ENCODE peak calls at places on chromosome 2, in ten cellular contexts. P is pancreas; J is stomach; X is upper lobe of left lung; G is colonic mucosa; Y is ovary; C is IMR-90; Q is heart left ventricle; K is sigmoid colon; E is CD8-positive, alpha-beta T cell. F is an unnamed sample.

GRCh38 chr2:74525717-74526648 is at the start of gene DQX1:
- DNase-seq in P (peak; percentile 8), J (no peak), X (no peak), G (peak; percentile 87), Y (no peak), C (peak; percentile 41), Q (no peak), K (no peak), E (no peak), F (no peak)

GRCh38 chr2:47534179-47534919 is 131.4 kb downstream of the MSH2 start:
- DNase-seq in P (no peak), J (no peak), X (no peak), G (peak; percentile 26), Y (peak; percentile 53), C (peak; percentile 89), Q (no peak), K (peak; percentile 73), E (no peak), F (no peak)

GRCh38 chr2:207711750-207712487 is 479 bp downstream of the CCNYL1 start:
- DNase-seq in P (peak; percentile 67), J (peak; percentile 68), X (peak; percentile 58), G (peak; percentile 69), Y (no peak), C (peak; percentile 33), Q (peak; percentile 71), K (peak; percentile 77), E (peak; percentile 49), F (peak; percentile 76)

GRCh38 chr2:101026253-101026701 is 24.2 kb downstream of the RPL31 start:
- DNase-seq in P (no peak), J (no peak), X (no peak), G (peak; percentile 74), Y (no peak), C (no peak), Q (no peak), K (no peak), E (no peak), F (no peak)

GRCh38 chr2:29228276-29228675 is 113.1 kb downstream of the CLIP4 start:
- DNase-seq in P (no peak), J (no peak), X (no peak), G (no peak), Y (no peak), C (peak; percentile 30), Q (no peak), K (no peak), E (no peak), F (no peak)

GRCh38 chr2:15533860-15534480 is 27.2 kb downstream of the NBAS start:
- DNase-seq in P (no peak), J (no peak), X (no peak), G (no peak), Y (no peak), C (no peak), Q (no peak), K (no peak), E (no peak), F (no peak)

GRCh38 chr2:70357076-70358071 is 55.5 kb upstream of the FAM136A start:
- DNase-seq in P (no peak), J (no peak), X (no peak), G (no peak), Y (no peak), C (no peak), Q (no peak), K (no peak), E (no peak), F (no peak)

GRCh38 chr2:66281980-66282379 is 152.9 kb upstream of the MEIS1 start:
- DNase-seq in P (no peak), J (no peak), X (no peak), G (no peak), Y (no peak), C (no peak), Q (no peak), K (no peak), E (no peak), F (no peak)

GRCh38 chr2:226903179-226903578 is 67.3 kb downstream of the RHBDD1 start:
- DNase-seq in P (no peak), J (no peak), X (no peak), G (no peak), Y (no peak), C (peak; percentile 93), Q (no peak), K (no peak), E (no peak), F (no peak)

GRCh38 chr2:187117483-187117882 is 268.5 kb upstream of the ZSWIM2 start:
- DNase-seq in P (no peak), J (no peak), X (no peak), G (no peak), Y (no peak), C (no peak), Q (no peak), K (no peak), E (no peak), F (no peak)

GRCh38 chr2:99723632-99724031 is 233.8 kb upstream of the REV1 start:
- DNase-seq in P (no peak), J (no peak), X (no peak), G (no peak), Y (no peak), C (no peak), Q (no peak), K (no peak), E (no peak), F (no peak)

GRCh38 chr2:99722726-99723125 is 232.9 kb upstream of the REV1 start:
- DNase-seq in P (no peak), J (no peak), X (no peak), G (no peak), Y (no peak), C (peak; percentile 41), Q (no peak), K (no peak), E (no peak), F (no peak)

GRCh38 chr2:99727199-99727598 is 237.4 kb upstream of the REV1 start:
- DNase-seq in P (no peak), J (no peak), X (no peak), G (no peak), Y (no peak), C (peak; percentile 13), Q (no peak), K (no peak), E (no peak), F (no peak)

GRCh38 chr2:99728166-99728565 is 238.3 kb upstream of the REV1 start:
- DNase-seq in P (no peak), J (no peak), X (no peak), G (no peak), Y (no peak), C (no peak), Q (no peak), K (no peak), E (no peak), F (no peak)

DNA sequence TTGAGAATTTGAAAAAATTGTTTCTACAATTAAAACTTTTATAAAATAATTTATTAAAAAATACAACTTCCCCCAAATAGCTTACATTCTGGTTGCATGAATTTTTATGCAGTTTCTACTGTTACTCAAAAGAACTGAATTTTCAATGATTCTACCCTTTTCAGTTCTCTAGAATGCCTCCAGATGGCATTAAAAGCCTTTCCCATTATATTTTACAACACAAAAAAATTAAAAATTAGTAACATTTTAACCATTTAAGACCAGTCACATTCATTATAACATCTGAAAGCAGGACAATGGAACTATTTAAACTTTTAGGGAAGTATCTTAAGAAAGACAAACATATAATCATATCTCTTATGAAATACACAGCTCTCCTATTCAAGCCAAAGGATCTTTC is 236.0 kb upstream of the REV1 start:
- DNase-seq in P (no peak), J (no peak), X (no peak), G (no peak), Y (no peak), C (peak; percentile 28), Q (no peak), K (no peak), E (no peak), F (no peak)
- TF ChIP-seq CTCF in P (peak; percentile 10), J (no peak), X (peak; percentile 7), G (no peak), Y (no peak), C (peak; percentile 59), Q (no peak), K (no peak), E (no peak), F (peak; percentile 6)

DNA sequence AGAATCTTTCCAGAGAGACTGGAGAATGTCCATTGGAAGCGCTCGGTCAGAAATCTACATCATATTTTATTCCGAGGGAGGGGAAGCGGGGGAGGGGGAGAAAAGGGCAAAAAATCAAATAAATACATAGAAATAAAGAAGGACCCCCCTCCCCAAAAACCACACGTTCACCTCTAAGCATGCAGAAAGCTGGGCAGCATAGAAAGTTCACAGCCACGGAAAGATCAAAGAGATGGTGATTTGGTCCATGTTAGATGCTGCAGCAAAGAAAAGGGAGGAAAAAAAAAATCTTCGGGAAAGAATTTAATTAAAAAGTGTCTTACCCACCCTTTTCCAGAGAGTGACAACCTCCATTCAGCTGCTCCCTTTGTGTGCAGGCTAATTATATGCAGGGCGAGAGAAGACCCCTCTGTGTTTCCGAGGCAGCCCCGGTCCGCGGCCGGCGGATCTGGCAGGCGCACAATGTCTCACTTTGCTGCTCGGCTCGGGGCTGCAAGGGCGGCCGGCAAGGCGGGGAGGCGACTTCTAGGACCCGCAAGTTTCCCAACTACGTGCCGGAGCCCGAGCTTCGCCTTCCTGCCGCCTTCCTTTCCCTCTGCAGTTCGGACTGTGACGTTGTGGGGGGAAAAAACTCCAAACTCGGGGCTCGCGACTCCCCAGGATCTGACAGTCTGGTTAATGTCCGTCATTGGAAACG is 579 bp downstream of the LRRTM1 start:
- DNase-seq in P (no peak), J (no peak), X (no peak), G (no peak), Y (no peak), C (no peak), Q (no peak), K (no peak), E (no peak), F (no peak)
- H3K27me3 ChIP-seq in P (no peaks in the 10 kb centered on the region), J (peaks cover 33% of the 10 kb centered on the region), X (peaks cover 13% of the 10 kb centered on the region), G (peaks cover 33% of the 10 kb centered on the region), Y (no peaks in the 10 kb centered on the region), C (peaks cover 42% of the 10 kb centered on the region), Q (peaks cover 50% of the 10 kb centered on the region), K (peaks cover 49% of the 10 kb centered on the region), E (no peaks in the 10 kb centered on the region), F (no peaks in the 10 kb centered on the region)

DNA sequence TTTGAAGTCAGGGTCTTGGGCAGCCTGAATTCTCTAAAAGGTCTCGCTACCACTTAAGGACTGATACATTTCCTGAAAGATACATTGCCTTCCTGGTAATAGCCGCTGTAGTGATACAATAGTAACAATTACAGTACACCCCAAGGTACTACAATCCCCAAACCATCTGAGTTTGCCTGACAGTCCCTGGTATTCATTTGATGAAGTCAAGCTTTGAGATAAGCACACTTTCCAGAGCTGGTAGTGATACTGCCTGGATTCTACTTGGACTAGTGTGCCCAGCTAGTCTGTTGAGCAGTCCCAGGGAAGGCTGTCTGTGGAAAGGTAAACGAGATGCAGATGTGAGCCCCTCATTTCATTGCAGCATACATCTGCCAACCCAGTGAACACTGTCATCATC is 24.4 kb upstream of the ITGB6 start:
- DNase-seq in P (no peak), J (no peak), X (no peak), G (no peak), Y (no peak), C (no peak), Q (no peak), K (no peak), E (no peak), F (no peak)
- H3K4me3 ChIP-seq in P (no peak overlapping the region), J (no peak overlapping the region), X (no peak overlapping the region), G (no peak overlapping the region), Y (no peak overlapping the region), C (no peak overlapping the region), Q (no peak overlapping the region), K (no peak overlapping the region), E (no peak overlapping the region), F (no peak overlapping the region)

DNA sequence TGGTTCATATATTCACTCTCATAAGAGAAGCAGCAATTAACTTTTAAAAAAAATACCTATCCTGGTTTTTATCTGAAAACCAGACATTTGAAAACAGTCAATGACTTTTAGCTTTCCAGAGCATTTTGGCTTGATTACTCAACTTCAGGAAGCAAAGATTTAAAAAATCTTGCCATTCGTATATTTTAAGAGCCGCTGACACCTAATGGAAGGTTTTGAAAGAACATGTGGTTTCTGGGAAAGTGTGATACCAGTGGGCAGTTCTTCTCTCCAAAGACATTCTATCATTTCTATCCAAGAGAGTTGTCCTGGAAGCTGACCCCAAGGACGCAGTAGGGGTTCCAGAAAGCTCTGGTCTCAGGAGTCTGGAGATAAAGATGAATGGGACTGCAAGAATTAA is 234.7 kb downstream of the TTC32 start:
- DNase-seq in P (no peak), J (no peak), X (no peak), G (no peak), Y (no peak), C (peak; percentile 59), Q (no peak), K (no peak), E (no peak), F (no peak)
- TF ChIP-seq CTCF in P (no peak), J (no peak), X (no peak), G (no peak), Y (no peak), C (peak; percentile 47), Q (no peak), K (no peak), E (no peak), F (no peak)